ENCODE peak calls at places on chromosome 7, in six cellular contexts. Q is NB4, Y is HCT116, S is fibroblast of pulmonary artery, U is psoas muscle, F is lower leg skin. E is an unnamed sample.

GRCh38 chr7:93442478-93443224 is 131.9 kb downstream of the CALCR start:
- DNase-seq in Q (peak; percentile 59), Y (peak; percentile 34), S (peak; percentile 52), U (no peak), F (no peak), E (peak; percentile 31)

GRCh38 chr7:1359051-1359400 is 100.2 kb downstream of the MICALL2 start:
- DNase-seq in Q (no peak), Y (no peak), S (no peak), U (peak; percentile 23), F (no peak), E (no peak)

GRCh38 chr7:55128693-55129394 is 110.0 kb downstream of the EGFR start:
- DNase-seq in Q (no peak), Y (no peak), S (peak; percentile 65), U (peak; percentile 79), F (peak; percentile 82), E (peak; percentile 75)

GRCh38 chr7:45183711-45184210 is 26.2 kb downstream of the RAMP3 start:
- DNase-seq in Q (no peak), Y (no peak), S (no peak), U (no peak), F (peak; percentile 64), E (no peak)

GRCh38 chr7:156056548-156056947 is 244.3 kb upstream of the SHH start:
- DNase-seq in Q (no peak), Y (no peak), S (no peak), U (peak; percentile 22), F (no peak), E (no peak)

GRCh38 chr7:130732980-130733865 is 784 bp downstream of the KLF14 start:
- DNase-seq in Q (peak; percentile 52), Y (peak; percentile 8), S (no peak), U (peak; percentile 69), F (peak; percentile 87), E (no peak)

GRCh38 chr7:2030475-2031456 is 202.0 kb downstream of the MAD1L1 start:
- DNase-seq in Q (peak; percentile 63), Y (no peak), S (no peak), U (peak; percentile 32), F (peak; percentile 68), E (no peak)

GRCh38 chr7:23000597-23001360 is 13.2 kb downstream of the HYCC1 start:
- DNase-seq in Q (no peak), Y (no peak), S (no peak), U (no peak), F (no peak), E (no peak)

GRCh38 chr7:135490783-135491182 is 19.1 kb downstream of the CNOT4 start:
- DNase-seq in Q (no peak), Y (no peak), S (peak; percentile 71), U (no peak), F (no peak), E (peak; percentile 81)

GRCh38 chr7:92904292-92905131 is 68.1 kb upstream of the CDK6 start:
- DNase-seq in Q (peak; percentile 92), Y (peak; percentile 88), S (peak; percentile 86), U (peak; percentile 24), F (peak; percentile 81), E (peak; percentile 78)

GRCh38 chr7:52017802-52018679 is 701.4 kb upstream of the COBL start:
- DNase-seq in Q (peak; percentile 62), Y (no peak), S (no peak), U (no peak), F (no peak), E (no peak)

GRCh38 chr7:135653285-135654080 is 8.8 kb upstream of the STMP1 start:
- DNase-seq in Q (no peak), Y (no peak), S (no peak), U (no peak), F (no peak), E (no peak)

GRCh38 chr7:73717991-73718405 is 1.5 kb downstream of the STX1A start:
- DNase-seq in Q (peak; percentile 98), Y (peak; percentile 73), S (peak; percentile 84), U (no peak), F (no peak), E (peak; percentile 67)

GRCh38 chr7:151368136-151368571 is 26.5 kb downstream of the NUB1 start:
- DNase-seq in Q (peak; percentile 86), Y (peak; percentile 48), S (peak; percentile 78), U (peak; percentile 91), F (peak; percentile 95), E (peak; percentile 78)

GRCh38 chr7:108430664-108431063 is 25.6 kb downstream of the NRCAM start:
- DNase-seq in Q (no peak), Y (no peak), S (no peak), U (no peak), F (no peak), E (no peak)

GRCh38 chr7:134174797-134175261 is 47.7 kb downstream of the LRGUK start:
- DNase-seq in Q (peak; percentile 93), Y (peak; percentile 70), S (peak; percentile 82), U (no peak), F (no peak), E (peak; percentile 61)

GRCh38 chr7:158126661-158127060 is 461.0 kb downstream of the PTPRN2 start:
- DNase-seq in Q (no peak), Y (no peak), S (no peak), U (peak; percentile 47), F (no peak), E (no peak)

GRCh38 chr7:16559497-16560223 is 33.0 kb downstream of the LRRC72 start:
- DNase-seq in Q (peak; percentile 14), Y (no peak), S (no peak), U (no peak), F (no peak), E (no peak)

GRCh38 chr7:28132959-28133745 is 47.4 kb downstream of the JAZF1 start:
- DNase-seq in Q (no peak), Y (no peak), S (no peak), U (no peak), F (no peak), E (no peak)

GRCh38 chr7:28128608-28129007 is 52.0 kb downstream of the JAZF1 start:
- DNase-seq in Q (no peak), Y (no peak), S (peak; percentile 58), U (no peak), F (no peak), E (peak; percentile 66)

GRCh38 chr7:28126047-28127041 is 54.3 kb downstream of the JAZF1 start:
- DNase-seq in Q (peak; percentile 54), Y (no peak), S (peak; percentile 74), U (no peak), F (no peak), E (peak; percentile 50)

GRCh38 chr7:28133872-28134271 is 46.7 kb downstream of the JAZF1 start:
- DNase-seq in Q (no peak), Y (no peak), S (no peak), U (no peak), F (no peak), E (no peak)

GRCh38 chr7:28130277-28130676 is 50.3 kb downstream of the JAZF1 start:
- DNase-seq in Q (peak; percentile 57), Y (no peak), S (peak; percentile 54), U (no peak), F (no peak), E (peak; percentile 47)
- TF ChIP-seq CTCF in Q (no peak), Y (no peak), S (no peak), U (no peak), F (no peak), E (no peak)

GRCh38 chr7:102291916-102292267 is 5.2 kb downstream of the SH2B2 start:
- DNase-seq in Q (no peak), Y (no peak), S (no peak), U (no peak), F (no peak), E (no peak)
- H3K4me3 ChIP-seq in Q (no peak overlapping the region), Y (no peak overlapping the region), S (no peak overlapping the region), U (no peak overlapping the region), F (no peak overlapping the region), E (no peak overlapping the region)

GRCh38 chr7:34900891-34901493 is 136.3 kb downstream of the DPY19L1 start:
- DNase-seq in Q (peak; percentile 37), Y (peak; percentile 32), S (peak; percentile 13), U (no peak), F (peak; percentile 78), E (peak; percentile 2)
- TF ChIP-seq CTCF in Q (peak; percentile 61), Y (peak; percentile 20), S (peak; percentile 30), U (no peak), F (no peak), E (no peak)

DNA sequence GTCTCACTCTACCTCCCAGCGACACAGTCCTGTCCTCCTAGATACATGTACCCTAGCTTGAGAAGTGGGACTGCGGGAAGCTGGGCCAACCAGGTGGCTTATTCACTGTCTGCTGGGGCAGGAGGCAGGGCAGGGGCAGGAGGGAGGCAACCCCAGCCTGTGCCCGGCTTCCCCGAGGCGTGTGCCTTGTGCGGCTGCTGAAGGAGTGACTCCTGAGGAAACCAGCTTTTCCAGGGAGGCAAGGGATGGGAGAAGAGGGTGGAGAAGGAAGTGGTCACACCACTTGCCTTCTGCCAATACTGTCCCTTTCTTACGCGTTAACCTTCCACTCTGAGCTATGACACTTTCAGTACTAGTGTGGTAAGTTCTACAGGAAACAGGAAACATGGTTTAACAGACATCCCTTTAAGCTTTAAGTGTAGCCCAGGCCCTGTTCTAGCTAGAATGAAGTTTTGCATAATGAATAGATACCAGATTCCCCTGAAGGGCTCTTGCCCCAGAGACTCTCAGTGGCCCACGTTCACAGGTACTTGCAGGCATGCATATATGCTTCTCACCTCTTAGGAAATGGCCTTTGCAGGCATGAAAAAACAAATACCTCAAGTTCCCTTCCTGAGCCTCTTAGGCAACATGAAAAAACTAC is 40.6 kb downstream of the SYPL1 start:
- DNase-seq in Q (peak; percentile 96), Y (no peak), S (peak; percentile 25), U (no peak), F (peak; percentile 84), E (no peak)
- H3K4me3 ChIP-seq in Q (peak overlapping the region; percentile 50), Y (no peak overlapping the region), S (no peak overlapping the region), U (no peak overlapping the region), F (no peak overlapping the region), E (no peak overlapping the region)

GRCh38 chr7:36430881-36431280 is 41.2 kb downstream of the ANLN start:
- DNase-seq in Q (no peak), Y (no peak), S (peak; percentile 61), U (no peak), F (no peak), E (peak; percentile 59)

DNA sequence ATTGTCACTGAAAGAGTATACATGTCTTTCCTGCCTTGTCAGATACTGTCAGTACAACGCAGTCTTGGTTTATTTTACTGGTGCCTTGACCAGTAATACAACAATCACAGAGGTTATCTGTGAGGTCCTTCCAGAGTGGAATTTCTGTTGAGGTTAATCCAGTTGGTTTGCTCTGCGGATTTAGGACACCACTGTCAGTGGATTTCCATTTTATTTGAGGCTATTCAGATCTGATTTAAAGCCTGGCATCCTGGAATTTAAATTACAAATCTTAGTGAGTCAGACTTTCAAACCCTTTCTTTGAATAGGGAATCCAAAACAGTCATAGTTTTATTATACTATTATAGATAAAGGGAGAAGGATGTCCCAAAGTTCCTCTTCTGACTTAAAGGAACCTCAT is 40.5 kb downstream of the ANLN start:
- DNase-seq in Q (no peak), Y (no peak), S (no peak), U (no peak), F (no peak), E (peak; percentile 29)
- TF ChIP-seq CTCF in Q (no peak), Y (no peak), S (no peak), U (no peak), F (no peak), E (no peak)

E was measured in fibroblast of the aortic adventitia.